ENCODE peak calls at places on chromosomes 12 and 14, in four cellular contexts. H is HFF-Myc, Y is upper lobe of right lung, W is NB4. U is an unnamed sample.

GRCh38 chr14:56730468-56731145 is 79.7 kb downstream of the OTX2 start:
- DNase-seq in Y (no peak), W (no peak), H (no peak), U (no peak)

GRCh38 chr14:86055512-86055911 is 525.6 kb downstream of the FLRT2 start:
- DNase-seq in W (peak; percentile 7), Y (no peak), H (no peak), U (peak; percentile 18)

GRCh38 chr14:73267474-73267873 is 30.2 kb downstream of the PAPLN start:
- DNase-seq in H (no peak), Y (no peak), W (no peak), U (no peak)

GRCh38 chr14:87898301-87898700 is 94.7 kb downstream of the GALC start:
- DNase-seq in W (no peak), H (no peak), Y (no peak), U (no peak)

GRCh38 chr12:7209958-7210357 is 20.5 kb downstream of the PEX5 start:
- DNase-seq in W (no peak), Y (no peak), H (no peak), U (no peak)

GRCh38 chr12:107091989-107092641 is 1.2 kb downstream of the CRY1 start:
- DNase-seq in H (peak; percentile 97), W (peak; percentile 86), Y (no peak), U (peak; percentile 97)

GRCh38 chr12:12913626-12914388 is 22.4 kb downstream of the GPRC5A start:
- DNase-seq in W (no peak), Y (no peak), H (no peak), U (no peak)

GRCh38 chr12:46832084-46832704 is 6.4 kb upstream of the SLC38A4 start:
- DNase-seq in H (no peak), Y (no peak), W (no peak), U (no peak)

GRCh38 chr12:40730281-40730680 is 38.0 kb downstream of the CNTN1 start:
- DNase-seq in Y (no peak), W (no peak), H (no peak), U (no peak)

GRCh38 chr12:5085896-5086295 is 42.2 kb downstream of the KCNA5 start:
- DNase-seq in Y (no peak), H (peak; percentile 41), W (no peak), U (peak; percentile 95)

GRCh38 chr14:72965249-72965648 is 39.0 kb downstream of the DCAF4 start:
- DNase-seq in W (peak; percentile 49), Y (no peak), H (no peak), U (no peak)

GRCh38 chr12:70736775-70737174 is 99.5 kb upstream of the PTPRB start:
- DNase-seq in Y (no peak), H (no peak), W (no peak), U (no peak)

GRCh38 chr12:59677857-59678256 is 82.0 kb downstream of the SLC16A7 start:
- DNase-seq in W (no peak), Y (no peak), H (no peak), U (no peak)

GRCh38 chr12:79673334-79673733 is 17.4 kb downstream of the PAWR start:
- DNase-seq in Y (no peak), H (no peak), W (no peak), U (no peak)

GRCh38 chr12:101792046-101792931 is 38.5 kb downstream of the GNPTAB start:
- DNase-seq in W (no peak), H (no peak), Y (no peak), U (no peak)

GRCh38 chr12:50924439-50925341 is 27.7 kb upstream of the HIGD1C start:
- DNase-seq in Y (peak; percentile 83), W (peak; percentile 97), H (peak; percentile 89), U (peak; percentile 98)

GRCh38 chr12:51970904-51971646 is 19.6 kb downstream of the ACVR1B start:
- DNase-seq in Y (no peak), W (peak; percentile 61), H (no peak), U (peak; percentile 62)

GRCh38 chr14:33530358-33530757 is 420.5 kb downstream of the EGLN3 start:
- DNase-seq in Y (no peak), W (no peak), H (no peak), U (no peak)

GRCh38 chr12:111404362-111405148 is 1.2 kb upstream of the SH2B3 start:
- DNase-seq in Y (no peak), H (no peak), W (peak; percentile 87), U (no peak)

GRCh38 chr12:132502149-132502881 is 12.4 kb downstream of the FBRSL1 start:
- DNase-seq in Y (no peak), W (peak; percentile 61), H (no peak), U (no peak)

GRCh38 chr12:29562167-29562776 is 64.8 kb upstream of the OVCH1 start:
- DNase-seq in H (peak; percentile 31), Y (no peak), W (no peak), U (peak; percentile 81)

GRCh38 chr12:30725739-30726138 is 29.0 kb downstream of the CAPRIN2 start:
- DNase-seq in W (no peak), H (peak; percentile 35), Y (no peak), U (peak; percentile 84)

GRCh38 chr12:79121486-79121885 is 256.9 kb downstream of the SYT1 start:
- DNase-seq in W (peak; percentile 6), Y (no peak), H (no peak), U (no peak)

GRCh38 chr12:121036810-121037326 is 2.2 kb downstream of the OASL start:
- DNase-seq in H (no peak), Y (peak; percentile 18), W (peak; percentile 53), U (peak; percentile 29)

GRCh38 chr12:118299791-118300460 is 72.8 kb downstream of the TAOK3 start:
- DNase-seq in H (no peak), Y (no peak), W (peak; percentile 61), U (peak; percentile 18)

GRCh38 chr12:8499616-8500015 is 13.7 kb upstream of the CLEC4D start:
- DNase-seq in H (no peak), Y (no peak), W (peak; percentile 32), U (no peak)
- TF ChIP-seq CTCF in H (no peak), Y (peak; percentile 21), W (peak; percentile 18), U (no peak)

GRCh38 chr14:23895480-23895879 is 58.1 kb upstream of the DHRS4 start:
- DNase-seq in Y (no peak), H (no peak), W (no peak), U (no peak)
- TF ChIP-seq CTCF in Y (no peak), H (no peak), W (peak; percentile 1), U (no peak)

GRCh38 chr14:62017651-62018230 is 255.5 kb downstream of the SNAPC1 start:
- DNase-seq in H (no peak), W (no peak), Y (no peak), U (no peak)

GRCh38 chr14:62018606-62019005 is 256.4 kb downstream of the SNAPC1 start:
- DNase-seq in Y (no peak), H (no peak), W (no peak), U (no peak)

GRCh38 chr14:62015945-62016344 is 253.7 kb downstream of the SNAPC1 start:
- DNase-seq in H (no peak), W (no peak), Y (no peak), U (peak; percentile 53)

GRCh38 chr14:62015248-62015647 is 253.0 kb downstream of the SNAPC1 start:
- DNase-seq in W (no peak), Y (no peak), H (no peak), U (no peak)
- TF ChIP-seq CTCF in W (no peak), Y (no peak), H (no peak), U (no peak)

GRCh38 chr14:68682166-68683103 is 110.4 kb downstream of the ZFP36L1 start:
- DNase-seq in W (peak; percentile 95), Y (peak; percentile 46), H (peak; percentile 98), U (peak; percentile 88)
- TF ChIP-seq CTCF in W (no peak), Y (no peak), H (no peak), U (no peak)

DNA sequence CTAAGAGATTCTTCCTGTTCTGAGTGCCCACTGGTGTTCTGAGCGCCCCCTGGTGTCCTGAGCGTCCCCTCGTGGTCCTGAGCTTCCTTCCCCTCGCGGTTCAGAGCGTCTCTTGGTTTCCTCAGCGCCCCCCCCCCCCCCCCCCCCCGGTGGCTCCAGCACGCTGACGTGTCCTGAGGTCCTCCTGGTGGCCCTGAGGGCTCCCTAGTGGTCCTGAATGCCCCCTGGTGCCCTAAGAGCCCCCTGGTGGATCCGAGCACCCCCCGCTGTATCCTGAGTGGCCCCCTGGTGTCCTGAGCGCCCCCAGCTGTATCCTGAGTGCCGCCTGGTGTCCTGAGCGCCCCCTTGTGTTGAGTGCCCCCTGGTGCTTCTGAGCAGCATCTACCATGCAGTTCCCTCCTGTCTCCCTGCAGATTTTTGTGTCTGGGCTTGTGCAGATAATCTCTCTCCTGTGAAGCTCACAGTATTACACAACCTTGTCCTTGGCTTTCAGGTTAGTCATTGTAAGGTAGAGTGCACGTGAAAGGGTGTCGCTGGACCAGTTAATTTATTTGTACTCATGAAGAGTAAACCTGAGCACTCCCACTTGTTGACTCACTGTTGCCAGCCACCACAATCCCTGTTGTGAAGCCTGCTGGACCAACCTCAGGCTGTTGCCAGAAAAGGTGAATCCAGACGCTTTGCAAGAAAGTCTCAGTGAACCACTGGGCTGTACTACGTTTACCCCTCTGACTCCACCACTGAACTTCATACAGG is 1168.4 kb downstream of the TMEM121 start:
- DNase-seq in Y (no peak), H (no peak), W (peak; percentile 81), U (no peak)
- TF ChIP-seq CTCF in Y (peak; percentile 28), H (no peak), W (peak; percentile 87), U (no peak)

DNA sequence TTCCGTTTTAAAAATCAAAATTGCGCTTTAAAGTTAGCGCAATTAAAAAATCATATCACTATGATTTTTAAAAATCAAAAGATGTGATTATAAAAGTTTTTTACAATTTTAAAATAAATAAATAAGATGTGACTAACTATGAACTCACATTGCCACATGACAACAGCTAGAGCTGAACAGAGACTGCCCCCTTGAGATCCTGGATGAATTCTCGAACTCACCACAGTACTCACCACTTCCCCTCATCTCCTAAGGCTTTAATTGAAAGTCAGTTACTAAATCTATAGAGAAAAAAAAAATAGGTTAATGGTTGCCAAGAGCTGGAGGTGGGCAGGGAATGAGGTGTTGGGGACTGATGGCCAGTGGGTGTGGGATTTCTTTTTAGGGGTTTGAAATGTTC is 384.2 kb downstream of the ZFP36L1 start:
- DNase-seq in W (peak; percentile 41), H (no peak), Y (no peak), U (no peak)
- TF ChIP-seq CTCF in W (no peak), H (peak; percentile 27), Y (no peak), U (peak; percentile 23)

GRCh38 chr12:54750-55535 is 11.6 kb upstream of the IQSEC3 start:
- DNase-seq in W (peak; percentile 18), H (no peak), Y (no peak), U (no peak)
- TF ChIP-seq CTCF in W (no peak), H (no peak), Y (no peak), U (no peak)

GRCh38 chr14:61673305-61673704 is 22.0 kb upstream of the HIF1A start:
- DNase-seq in H (no peak), W (no peak), Y (no peak), U (no peak)

GRCh38 chr14:61670576-61670975 is 24.7 kb upstream of the HIF1A start:
- DNase-seq in H (no peak), Y (no peak), W (no peak), U (no peak)

GRCh38 chr14:61675291-61675690 is 20.0 kb upstream of the HIF1A start:
- DNase-seq in W (no peak), H (no peak), Y (no peak), U (no peak)

GRCh38 chr14:61671086-61671485 is 24.2 kb upstream of the HIF1A start:
- DNase-seq in Y (no peak), W (no peak), H (no peak), U (no peak)

DNA sequence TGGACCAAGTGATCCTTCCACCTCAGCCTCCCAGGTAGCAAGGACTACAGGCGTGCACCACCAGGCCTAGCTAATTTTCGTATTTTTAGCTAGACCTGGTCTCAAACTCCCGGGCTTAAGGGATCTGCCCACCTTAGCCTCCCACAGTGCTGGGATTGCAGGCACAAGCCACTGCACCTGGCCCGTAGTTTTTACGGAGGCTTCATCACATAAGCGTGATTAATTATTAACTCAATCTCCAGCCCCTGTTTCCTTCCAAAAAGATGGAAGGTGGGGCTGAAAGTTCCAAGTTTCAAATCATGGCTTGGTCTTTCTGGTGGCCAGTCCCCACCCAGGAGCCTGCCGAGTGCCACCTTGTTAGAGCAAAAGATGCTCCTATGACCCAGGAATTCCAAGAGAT is 22.5 kb upstream of the HIF1A start:
- DNase-seq in Y (no peak), H (no peak), W (no peak), U (no peak)
- TF ChIP-seq CTCF in Y (no peak), H (no peak), W (no peak), U (no peak)

U was measured in astrocyte of the spinal cord.